ENCODE peak calls at places on chromosomes 4 and X, in four cellular contexts. T, R, E and Y are unnamed samples.

GRCh38 chrX:151871244-151871643 is 41.4 kb upstream of the MAGEA4 start:
- DNase-seq in T (peak), R (peak), E (no peak), Y (no peak)

GRCh38 chr4:81804849-81805248 is 333.1 kb upstream of the RASGEF1B start:
- DNase-seq in T (no peak), R (no peak), E (no peak), Y (no peak)

GRCh38 chr4:70583952-70584834 is 7.9 kb upstream of the AMBN start:
- DNase-seq in T (no peak), R (peak), E (no peak), Y (no peak)

GRCh38 chrX:139639253-139639652 is 68.7 kb downstream of the MCF2 start:
- DNase-seq in T (no peak), R (no peak), E (no peak), Y (no peak)

GRCh38 chr4:56907009-56907408 is 691 bp upstream of the REST start:
- DNase-seq in T (no peak), R (no peak), E (no peak), Y (peak)

GRCh38 chr4:149796381-149796780 is 19.3 kb downstream of the IQCM start:
- DNase-seq in T (no peak), R (no peak), E (no peak), Y (no peak)

GRCh38 chr4:111662496-111662895 is 482.8 kb upstream of the FAM241A start:
- DNase-seq in T (no peak), R (no peak), E (no peak), Y (no peak)

GRCh38 chr4:156971168-156971601 is 414 bp downstream of the PDGFC start:
- DNase-seq in T (no peak), R (no peak), E (no peak), Y (peak)

GRCh38 chr4:186845137-186845842 is 121.6 kb upstream of the FAT1 start:
- DNase-seq in T (peak), R (peak), E (peak), Y (no peak)

GRCh38 chrX:10769165-10769564 is 148.8 kb upstream of the MID1 start:
- DNase-seq in T (peak), R (no peak), E (peak), Y (peak)

GRCh38 chrX:153673398-153674218 is at the start of gene PNCK:
- DNase-seq in T (no peak), R (no peak), E (no peak), Y (peak)

GRCh38 chrX:117645639-117646038 is 471.0 kb downstream of the KLHL13 start:
- DNase-seq in T (no peak), R (no peak), E (no peak), Y (peak)

DNA sequence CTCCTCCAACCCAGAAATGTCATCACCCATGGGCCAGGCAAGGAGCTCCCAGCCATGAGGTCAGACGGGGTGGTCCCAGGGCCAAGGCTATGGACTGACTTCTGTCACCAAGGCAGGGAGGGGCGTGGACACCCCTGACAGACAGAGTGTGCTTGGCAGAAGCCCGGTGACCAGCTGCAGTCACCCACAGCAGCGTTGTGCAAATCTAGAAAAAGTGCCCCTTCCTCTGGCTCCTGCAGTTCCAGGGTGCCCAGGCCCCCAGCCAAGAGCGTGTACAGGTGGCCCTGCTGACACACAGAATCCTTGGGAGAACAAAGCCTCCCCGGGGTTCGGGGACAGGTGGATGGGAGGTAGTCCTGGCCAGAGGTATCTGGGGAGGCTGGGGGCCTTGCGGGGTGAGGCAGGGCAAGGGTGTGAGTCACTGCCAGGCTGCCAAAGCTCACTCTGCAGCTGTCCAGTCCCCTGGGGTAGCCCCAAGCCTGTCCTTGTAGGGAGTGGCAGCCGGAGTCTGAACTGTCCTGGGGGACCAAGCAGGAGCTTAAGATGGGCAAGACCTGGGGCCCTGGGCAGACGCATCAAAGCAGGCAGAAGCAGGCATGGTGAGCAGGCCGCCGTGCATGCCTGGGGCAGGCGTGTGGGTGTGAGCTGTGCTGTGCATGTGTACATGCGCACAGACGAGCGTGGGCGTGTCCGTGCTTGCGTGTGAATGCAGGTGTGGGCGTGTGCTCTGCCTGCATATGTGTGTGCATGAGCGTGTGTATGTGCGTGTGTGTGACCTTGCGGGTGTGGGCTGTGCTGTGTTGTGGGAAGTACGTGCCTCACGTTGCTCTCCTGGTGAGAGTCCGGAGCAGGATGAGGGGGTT is 3.3 kb downstream of the MYL5 start:
- DNase-seq in T (no peak), R (peak), E (no peak), Y (no peak)
- TF ChIP-seq SMC3 in T (no peak), R (no peak), E (no peak), Y (no peak)

GRCh38 chr4:11529625-11530201 is 101.0 kb upstream of the HS3ST1 start:
- DNase-seq in T (peak), R (no peak), E (no peak), Y (no peak)

GRCh38 chr4:11525085-11525484 is 96.4 kb upstream of the HS3ST1 start:
- DNase-seq in T (peak), R (no peak), E (no peak), Y (no peak)
- H2AFZ ChIP-seq in T (no peak), R (no peak), E (no peak), Y (no peak)

GRCh38 chr4:112860731-112861377 is 188.6 kb upstream of the ANK2 start:
- DNase-seq in T (no peak), R (no peak), E (no peak), Y (no peak)
- TF ChIP-seq SMC3 in T (no peak), R (no peak), E (no peak), Y (no peak)

GRCh38 chr4:5982156-5982973 is 35.9 kb downstream of the C4orf50 start:
- DNase-seq in T (no peak), R (no peak), E (no peak), Y (no peak)
- H2AFZ ChIP-seq in T (no peak), R (no peak), E (no peak), Y (no peak)

GRCh38 chrX:40578039-40578438 is 2.7 kb upstream of the ATP6AP2 start:
- DNase-seq in T (no peak), R (peak), E (no peak), Y (no peak)

GRCh38 chrX:40580537-40581332 is at the start of gene ATP6AP2:
- DNase-seq in T (peak), R (peak), E (peak), Y (peak)

GRCh38 chrX:40579139-40579538 is 1.6 kb upstream of the ATP6AP2 start:
- DNase-seq in T (no peak), R (no peak), E (no peak), Y (no peak)

GRCh38 chrX:40579880-40580536 is 762 bp upstream of the ATP6AP2 start:
- DNase-seq in T (no peak), R (no peak), E (no peak), Y (peak)

GRCh38 chrX:40581333-40581910 is 652 bp downstream of the ATP6AP2 start:
- DNase-seq in T (peak), R (no peak), E (no peak), Y (no peak)
- TF ChIP-seq SMC3 in T (no peak), R (no peak), E (no peak), Y (no peak)

GRCh38 chr4:37591349-37591748 is 94.8 kb downstream of the RELL1 start:
- DNase-seq in T (no peak), R (peak), E (no peak), Y (no peak)
- H2AFZ ChIP-seq in T (no peak), R (no peak), E (no peak), Y (no peak)

GRCh38 chr4:14729605-14730004 is 272.7 kb upstream of the CPEB2 start:
- DNase-seq in T (no peak), R (no peak), E (no peak), Y (no peak)

DNA sequence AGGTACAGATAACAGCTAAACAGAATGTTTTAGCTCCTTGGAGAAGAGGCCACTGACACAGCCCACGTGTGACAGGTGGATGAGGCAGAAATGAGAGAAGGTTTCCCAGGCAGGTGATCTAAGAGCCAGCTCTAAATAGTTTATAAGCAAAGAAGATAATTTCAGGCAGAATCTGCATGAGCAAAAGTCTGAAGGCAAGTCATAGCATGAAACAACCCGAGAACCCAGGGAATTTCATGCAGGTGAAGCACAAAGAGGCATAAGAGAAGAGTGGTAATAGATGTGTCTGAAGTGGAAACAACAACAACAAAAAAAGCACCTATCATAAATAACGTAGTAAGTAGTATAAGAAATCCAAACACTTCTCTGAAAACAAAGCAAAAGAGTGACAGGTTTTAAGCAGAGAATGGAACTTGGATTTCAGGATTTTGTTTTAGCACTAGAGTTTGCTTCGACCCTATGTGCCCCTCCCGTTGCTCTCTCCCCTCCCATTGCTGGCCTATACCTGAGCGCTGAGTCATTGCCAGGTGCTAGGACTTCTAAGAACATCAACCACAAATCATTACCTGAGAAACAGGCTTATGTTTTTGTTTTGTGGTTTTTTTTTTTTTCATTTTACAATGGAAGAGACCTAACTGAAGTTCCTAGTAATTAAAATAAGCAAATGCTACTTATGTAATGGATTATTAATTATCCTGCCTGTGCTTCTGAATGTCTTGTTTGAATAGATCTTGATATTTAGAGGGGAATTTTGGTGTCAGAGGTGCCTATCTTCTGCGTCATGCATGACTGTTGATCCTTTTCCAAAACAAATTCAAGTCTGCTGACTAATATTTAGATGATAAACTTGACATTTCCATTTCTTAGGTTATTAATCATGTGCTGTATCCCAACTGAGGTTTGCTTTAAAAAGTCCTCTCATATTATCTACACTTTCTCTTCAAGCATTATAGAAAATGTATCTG is 275.6 kb upstream of the CPEB2 start:
- DNase-seq in T (peak), R (no peak), E (no peak), Y (no peak)
- TF ChIP-seq SMC3 in T (no peak), R (no peak), E (no peak), Y (no peak)